ENCODE peak calls at places on chromosomes 5 and 9, in four cellular contexts. L is endothelial cell of umbilical vein, I is spleen, J is sigmoid colon. Q is an unnamed sample.

GRCh38 chr5:392431-392988 is 50.5 kb upstream of the EXOC3 start:
- DNase-seq in L (peak), I (peak), J (no peak), Q (no peak)

GRCh38 chr9:27548055-27548741 is 18.6 kb upstream of the MOB3B start:
- DNase-seq in I (no peak), J (no peak), L (peak), Q (no peak)

GRCh38 chr5:134508521-134509195 is 16.8 kb upstream of the JADE2 start:
- DNase-seq in L (no peak), J (peak), I (peak), Q (no peak)

GRCh38 chr5:52661903-52662302 is 125.8 kb upstream of the ITGA1 start:
- DNase-seq in J (no peak), L (no peak), I (no peak), Q (no peak)

GRCh38 chr5:149435015-149435376 is 55.9 kb upstream of the IL17B start:
- DNase-seq in L (no peak), I (no peak), J (peak), Q (no peak)

GRCh38 chr5:138258704-138259285 is 15.6 kb downstream of the GFRA3 start:
- DNase-seq in I (no peak), L (peak), J (no peak), Q (no peak)

GRCh38 chr5:98349251-98349989 is 424.0 kb upstream of the RGMB start:
- DNase-seq in J (no peak), I (no peak), L (peak), Q (no peak)

GRCh38 chr9:26394025-26394424 is 498.6 kb downstream of the CAAP1 start:
- DNase-seq in L (no peak), I (peak), J (no peak), Q (no peak)

GRCh38 chr5:16152601-16153568 is 26.7 kb downstream of the MARCHF11 start:
- DNase-seq in J (no peak), L (no peak), I (no peak), Q (no peak)

GRCh38 chr5:174204914-174205313 is 159.4 kb downstream of the NSG2 start:
- DNase-seq in I (no peak), L (no peak), J (no peak), Q (no peak)

GRCh38 chr5:33816791-33817190 is 75.0 kb downstream of the ADAMTS12 start:
- DNase-seq in J (no peak), L (peak), I (no peak), Q (no peak)

GRCh38 chr9:110601098-110601497 is 21.6 kb upstream of the SVEP1 start:
- DNase-seq in J (no peak), L (no peak), I (no peak), Q (no peak)

GRCh38 chr9:92042260-92042659 is 73.0 kb downstream of the SPTLC1 start:
- DNase-seq in I (no peak), J (no peak), L (no peak), Q (no peak)

GRCh38 chr5:104977530-104977929 is 1414.9 kb upstream of the NUDT12 start:
- DNase-seq in J (no peak), I (no peak), L (no peak), Q (no peak)

GRCh38 chr5:154038241-154038603 is 488 bp downstream of the FAM114A2 start:
- DNase-seq in L (no peak), I (peak), J (no peak), Q (no peak)

GRCh38 chr9:88590558-88591146 is 55.7 kb downstream of the NXNL2 start:
- DNase-seq in J (no peak), I (no peak), L (no peak), Q (no peak)

GRCh38 chr5:89560724-89561123 is 677.7 kb upstream of the MEF2C start:
- DNase-seq in J (no peak), I (no peak), L (no peak), Q (no peak)

GRCh38 chr5:151195622-151196021 is 28.3 kb downstream of the CCDC69 start:
- DNase-seq in I (no peak), J (no peak), L (no peak), Q (no peak)

GRCh38 chr9:21836437-21837161 is 34.2 kb downstream of the MTAP start:
- DNase-seq in I (no peak), L (peak), J (no peak), Q (no peak)

GRCh38 chr5:6450235-6450860 is 1.7 kb downstream of the UBE2QL1 start:
- DNase-seq in I (no peak), J (no peak), L (no peak), Q (no peak)

GRCh38 chr9:115117999-115118470 is at the start of gene TNC:
- DNase-seq in I (peak), J (peak), L (peak), Q (peak)

GRCh38 chr9:89372230-89372816 is 54.0 kb downstream of the SECISBP2 start:
- DNase-seq in I (peak), L (no peak), J (no peak), Q (no peak)

GRCh38 chr9:131282688-131283422 is 6.5 kb upstream of the FAM78A start:
- DNase-seq in I (no peak), L (peak), J (no peak), Q (peak)

GRCh38 chr9:111599092-111599947 is at the start of gene PTGR1:
- DNase-seq in J (peak), L (peak), I (peak), Q (peak)

GRCh38 chr9:136138566-136138965 is 19.9 kb upstream of the TMEM250 start:
- DNase-seq in I (no peak), J (no peak), L (peak), Q (peak)

GRCh38 chr5:76041863-76042262 is 41.3 kb upstream of the SV2C start:
- DNase-seq in J (no peak), I (no peak), L (no peak), Q (no peak)

GRCh38 chr9:98971168-98971914 is 27.6 kb downstream of the COL15A1 start:
- DNase-seq in I (no peak), J (no peak), L (no peak), Q (no peak)

GRCh38 chr5:68505917-68506860 is 290.6 kb downstream of the PIK3R1 start:
- DNase-seq in J (no peak), L (no peak), I (no peak), Q (no peak)

GRCh38 chr5:154502180-154502579 is 24.2 kb upstream of the HAND1 start:
- DNase-seq in L (no peak), J (no peak), I (no peak), Q (no peak)

GRCh38 chr5:168477060-168477459 is 9.2 kb upstream of the RARS1 start:
- DNase-seq in J (no peak), I (peak), L (no peak), Q (no peak)

GRCh38 chr5:65391591-65391990 is 90.1 kb downstream of the ADAMTS6 start:
- DNase-seq in L (no peak), J (no peak), I (peak), Q (no peak)

DNA sequence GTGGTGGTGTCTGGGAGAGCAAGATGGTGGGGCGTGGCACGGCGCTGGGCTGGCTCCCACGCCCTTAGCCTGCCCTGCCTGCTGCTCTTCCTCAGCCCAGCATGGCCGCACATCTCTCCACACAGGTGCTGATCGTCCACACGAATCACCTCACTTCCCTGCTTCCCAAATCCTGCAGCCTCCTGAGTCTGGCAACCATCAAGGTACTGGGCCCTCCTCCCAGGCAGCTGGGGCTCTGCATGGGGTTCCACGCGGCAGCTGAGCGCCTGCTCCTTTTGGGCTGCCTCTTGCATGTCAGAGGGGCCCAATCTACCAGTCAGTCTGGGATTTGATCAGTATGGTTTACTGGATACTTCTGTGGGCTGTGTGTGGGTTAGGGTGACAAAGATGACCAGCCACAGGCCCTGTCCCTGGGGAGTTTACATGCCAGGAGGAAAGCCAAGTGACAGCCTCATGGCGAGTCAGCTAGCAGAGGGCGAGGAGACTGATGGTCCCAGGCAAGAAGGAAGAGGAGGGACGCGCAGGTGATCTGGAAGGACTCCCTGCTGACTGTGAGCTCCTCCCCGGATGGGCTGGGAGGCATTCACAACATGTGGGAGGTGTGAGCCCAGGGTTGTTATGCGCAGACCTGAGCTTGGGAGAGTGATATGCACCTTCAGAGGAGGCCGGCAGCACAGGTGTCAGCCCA is 6.0 kb downstream of the LRSAM1 start:
- DNase-seq in J (no peak), L (no peak), I (no peak), Q (peak)
- TF ChIP-seq POLR2AphosphoS5 in J (no peak), L (no peak), I (peak), Q (no peak)

GRCh38 chr5:103703617-103704016 is 141.0 kb upstream of the NUDT12 start:
- DNase-seq in I (no peak), J (no peak), L (no peak), Q (no peak)

GRCh38 chr5:103706939-103707682 is 144.5 kb upstream of the NUDT12 start:
- DNase-seq in I (no peak), L (no peak), J (no peak), Q (no peak)

DNA sequence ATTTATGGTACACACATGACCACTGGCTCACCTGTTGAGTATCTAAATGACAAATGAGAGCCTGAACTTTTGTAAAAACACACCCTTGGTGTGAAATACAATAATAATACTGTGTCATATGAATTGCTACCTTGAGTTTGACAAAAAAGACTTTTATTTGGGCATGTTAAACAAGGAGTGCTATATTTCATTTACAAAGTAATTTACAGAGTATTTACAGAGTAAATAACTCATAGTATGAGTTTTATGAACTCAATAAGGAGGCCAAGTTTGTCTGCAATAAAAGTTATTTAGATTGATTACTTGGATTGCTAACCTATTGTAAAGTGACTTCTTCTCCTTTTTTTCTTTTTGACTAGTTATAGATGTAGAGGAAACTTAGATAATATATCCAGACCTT is 146.0 kb upstream of the NUDT12 start:
- DNase-seq in L (no peak), J (no peak), I (no peak), Q (no peak)
- H3K4me3 ChIP-seq in L (no peak), J (no peak), I (no peak), Q (no peak)

GRCh38 chr5:82601862-82602261 is 323.7 kb upstream of the RPS23 start:
- DNase-seq in J (no peak), L (no peak), I (no peak), Q (no peak)
- TF ChIP-seq POLR2AphosphoS5 in J (no peak), L (no peak), I (no peak), Q (no peak)

DNA sequence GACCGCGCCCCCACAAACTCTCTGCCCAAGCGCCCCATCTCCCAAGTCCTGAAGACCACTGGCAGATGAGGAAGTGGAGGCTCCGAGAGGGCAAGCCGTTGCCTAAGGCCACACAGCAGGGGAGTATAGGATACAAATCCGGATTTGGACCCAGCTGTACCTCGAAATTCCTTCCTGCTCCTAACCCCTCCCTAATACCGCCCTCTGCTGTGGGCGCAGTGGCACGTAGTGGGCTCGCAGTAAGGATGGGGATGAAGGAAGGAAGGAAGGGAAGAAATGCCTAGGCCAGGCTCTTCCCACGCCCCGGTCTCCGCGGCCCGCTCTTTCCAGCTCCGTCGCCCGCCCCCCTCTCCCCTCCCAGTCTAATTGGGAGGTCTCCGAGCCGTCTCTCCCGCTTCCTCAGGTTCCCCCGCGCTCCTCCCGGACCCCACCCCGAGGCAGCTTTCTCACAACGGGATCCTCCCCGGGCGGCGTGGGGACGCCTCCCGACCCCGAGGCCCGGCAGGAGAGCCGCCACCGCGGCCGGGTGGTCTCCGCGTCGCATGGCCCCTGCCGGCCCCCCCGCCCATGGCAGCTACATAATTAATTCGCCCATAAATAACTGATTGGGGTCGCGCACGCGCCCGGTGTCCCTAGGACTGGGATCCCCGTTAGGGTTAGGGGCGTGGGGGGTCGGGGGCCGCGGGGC is 138.9 kb downstream of the C9orf50 start:
- DNase-seq in I (peak), J (no peak), L (peak), Q (peak)
- H3K4me3 ChIP-seq in I (peak), J (peak), L (no peak), Q (peak)

DNA sequence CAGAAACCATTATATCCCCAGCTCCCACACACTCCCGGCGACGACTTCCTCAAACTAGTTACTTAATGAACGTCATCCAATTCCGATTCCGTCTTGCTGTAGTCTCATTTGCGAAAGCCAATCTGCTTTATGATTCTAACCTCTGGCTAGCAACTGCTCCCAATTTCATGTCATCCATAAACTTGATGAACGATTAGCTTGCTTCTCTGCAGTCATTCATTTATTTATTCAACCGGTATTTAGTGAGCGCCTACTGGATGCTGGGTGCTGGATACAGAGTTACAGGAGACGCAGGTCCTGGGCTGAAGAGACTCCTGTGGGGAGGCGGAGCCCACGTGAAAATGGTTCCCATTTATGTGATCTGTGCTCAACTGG is 46.2 kb downstream of the TSPAN17 start:
- DNase-seq in J (no peak), I (no peak), L (no peak), Q (no peak)
- TF ChIP-seq POLR2AphosphoS5 in J (no peak), I (no peak), L (no peak), Q (no peak)

DNA sequence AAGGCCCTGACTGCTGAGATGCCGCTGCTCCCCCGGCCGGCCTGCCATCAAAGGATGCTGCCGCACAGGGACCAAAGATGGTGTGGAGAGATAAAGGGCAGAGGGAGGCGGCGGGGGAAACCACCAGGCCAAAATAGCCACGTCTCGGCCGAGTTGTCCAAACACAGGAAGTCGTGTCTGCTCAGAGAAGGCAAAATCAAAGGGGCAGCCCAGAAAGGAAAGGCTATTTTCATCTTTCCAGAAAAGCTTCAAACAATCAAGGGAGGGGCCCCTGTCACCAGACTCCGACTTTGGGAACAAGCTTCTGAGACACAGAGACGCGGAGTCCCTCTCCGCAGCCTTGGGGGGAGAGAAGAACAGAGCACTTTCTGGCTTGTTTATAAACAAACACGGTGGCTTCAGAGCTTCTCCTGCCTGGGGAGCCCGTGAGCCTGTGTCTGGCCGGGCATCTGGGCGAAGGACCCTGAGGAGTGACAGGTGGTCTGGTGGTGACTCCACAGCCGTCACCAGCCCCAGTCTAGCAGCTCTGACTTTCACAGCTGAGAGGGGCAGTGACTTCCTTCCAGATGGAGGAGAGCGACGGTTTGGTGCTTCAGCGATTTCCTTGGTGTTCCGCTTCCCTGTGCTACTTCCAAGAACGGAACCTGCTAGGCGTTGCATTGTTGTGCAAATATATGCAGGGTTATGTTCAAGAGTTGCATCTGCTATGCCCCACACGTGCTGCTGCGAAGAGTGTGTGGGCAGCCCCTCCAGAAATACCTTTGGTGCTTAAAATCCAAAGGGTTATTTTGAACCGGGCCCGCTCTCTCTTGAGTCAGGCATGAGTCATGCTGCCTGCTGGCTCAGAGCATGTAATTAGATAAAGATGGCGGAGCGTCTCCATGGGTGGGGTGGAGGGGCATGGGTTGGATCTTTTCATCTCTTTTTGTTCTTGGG is 24.0 kb downstream of the ADAMTSL2 start:
- DNase-seq in I (no peak), J (no peak), L (peak), Q (peak)
- H3K4me3 ChIP-seq in I (no peak), J (no peak), L (no peak), Q (no peak)

GRCh38 chr5:140869555-140869886 is 764 bp downstream of the PCDHA11 start:
- DNase-seq in J (no peak), L (no peak), I (no peak), Q (no peak)

GRCh38 chr5:140870221-140871201 is 1.8 kb downstream of the PCDHA11 start:
- DNase-seq in L (no peak), I (no peak), J (no peak), Q (no peak)

GRCh38 chr5:140868721-140869554 is at the start of gene PCDHA11:
- DNase-seq in L (peak), I (no peak), J (no peak), Q (peak)
- TF ChIP-seq POLR2AphosphoS5 in L (no peak), I (no peak), J (no peak), Q (no peak)

GRCh38 chr5:121695307-121695706 is 156.4 kb upstream of the FTMT start:
- DNase-seq in J (no peak), L (no peak), I (no peak), Q (no peak)
- H3K4me3 ChIP-seq in J (no peak), L (no peak), I (no peak), Q (no peak)

GRCh38 chr9:128685022-128685332 is 4.0 kb upstream of the SET start:
- DNase-seq in J (no peak), L (no peak), I (no peak), Q (peak)

GRCh38 chr9:128685636-128686489 is 3.2 kb upstream of the SET start:
- DNase-seq in I (peak), L (no peak), J (no peak), Q (peak)

GRCh38 chr9:128683340-128684064 is 5.5 kb upstream of the SET start:
- DNase-seq in J (no peak), I (peak), L (peak), Q (peak)

GRCh38 chr9:128684065-128684324 is 5.0 kb upstream of the SET start:
- DNase-seq in I (no peak), L (no peak), J (no peak), Q (no peak)

GRCh38 chr9:128684325-128685021 is 4.5 kb upstream of the SET start:
- DNase-seq in I (peak), J (peak), L (peak), Q (peak)
- TF ChIP-seq POLR2AphosphoS5 in I (peak), J (no peak), L (peak), Q (peak)

Q was measured in upper lobe of left lung.